ENCODE peak calls at places on chromosome 2, in six cellular contexts. H is uterus, X is HCT116, I is left ventricle myocardium inferior, A is endodermal cell, K is colonic mucosa. D is an unnamed sample. For H3K4me1 and H3K36me3, the result is how much of the 10 kb centered on the place peaks cover.

GRCh38 chr2:149902104-149902503 is 314.5 kb upstream of the MMADHC start:
- DNase-seq in X (no peak), A (no peak), I (no peak), H (peak), K (no peak), D (no peak)

GRCh38 chr2:156321243-156321904 is 11.1 kb downstream of the NR4A2 start:
- DNase-seq in H (no peak), I (no peak), X (no peak), A (no peak), K (peak), D (no peak)

GRCh38 chr2:11805920-11806319 is 59.5 kb downstream of the LPIN1 start:
- DNase-seq in I (no peak), X (no peak), K (no peak), A (peak), H (no peak), D (no peak)

GRCh38 chr2:96135621-96136020 is 2.7 kb downstream of the ASTL start:
- DNase-seq in H (no peak), X (no peak), A (no peak), I (no peak), K (no peak), D (no peak)

GRCh38 chr2:286774-287392 is 1.0 kb downstream of the ALKAL2 start:
- DNase-seq in I (no peak), K (no peak), A (peak), X (no peak), H (peak), D (no peak)

GRCh38 chr2:1741851-1742250 is 2.5 kb downstream of the PXDN start:
- DNase-seq in A (peak), K (no peak), H (no peak), X (no peak), I (no peak), D (no peak)

GRCh38 chr2:215660687-215661086 is 224.8 kb upstream of the FN1 start:
- DNase-seq in H (no peak), A (no peak), I (no peak), K (no peak), X (no peak), D (no peak)

GRCh38 chr2:41933585-41934322 is 114.1 kb upstream of the PKDCC start:
- DNase-seq in X (no peak), K (no peak), H (peak), I (no peak), A (no peak), D (peak)

GRCh38 chr2:165787334-165787733 is 6.7 kb downstream of the GALNT3 start:
- DNase-seq in X (no peak), A (no peak), H (no peak), K (no peak), I (no peak), D (no peak)

GRCh38 chr2:7022486-7022885 is 105.3 kb downstream of the RNF144A start:
- DNase-seq in K (no peak), H (no peak), X (no peak), A (peak), I (no peak), D (no peak)

GRCh38 chr2:237202288-237203030 is 116.8 kb downstream of the COPS8 start:
- DNase-seq in A (no peak), I (no peak), K (no peak), X (no peak), H (no peak), D (no peak)

GRCh38 chr2:108115868-108116267 is 123.9 kb upstream of the SULT1C3 start:
- DNase-seq in H (no peak), K (no peak), I (no peak), A (no peak), X (no peak), D (no peak)

GRCh38 chr2:216698895-216699294 is 3.5 kb upstream of the IGFBP5 start:
- DNase-seq in A (peak), H (no peak), X (peak), K (no peak), I (no peak), D (peak)

GRCh38 chr2:175203621-175204496 is 22.3 kb upstream of the ATP5MC3 start:
- DNase-seq in K (peak), A (peak), H (no peak), I (no peak), X (peak), D (peak)

GRCh38 chr2:69798909-69799526 is 30.4 kb upstream of the GMCL1 start:
- DNase-seq in H (no peak), K (no peak), X (no peak), I (no peak), A (peak), D (no peak)

GRCh38 chr2:212409560-212409959 is 129.0 kb downstream of the ERBB4 start:
- DNase-seq in K (no peak), H (no peak), X (no peak), I (no peak), A (no peak), D (no peak)

GRCh38 chr2:71605173-71605641 is 151.8 kb downstream of the DYSF start:
- DNase-seq in X (no peak), I (peak), H (peak), K (no peak), A (peak), D (no peak)

GRCh38 chr2:6639870-6640639 is 225.7 kb downstream of the CMPK2 start:
- DNase-seq in A (peak), K (no peak), X (no peak), I (no peak), H (no peak), D (peak)

GRCh38 chr2:29663266-29663665 is 258.1 kb downstream of the ALK start:
- DNase-seq in X (no peak), K (no peak), A (no peak), I (no peak), H (no peak), D (no peak)

GRCh38 chr2:104852161-104852689 is 1.7 kb upstream of the POU3F3 start:
- DNase-seq in I (no peak), A (peak), H (no peak), X (no peak), K (no peak), D (peak)

GRCh38 chr2:120418174-120418787 is 72.3 kb downstream of the INHBB start:
- DNase-seq in X (no peak), I (no peak), K (peak), H (no peak), A (peak), D (no peak)

GRCh38 chr2:55856936-55857335 is 66.6 kb downstream of the EFEMP1 start:
- DNase-seq in K (no peak), X (no peak), A (no peak), H (no peak), I (no peak), D (no peak)

GRCh38 chr2:215431778-215432758 is 3.8 kb downstream of the FN1 start:
- DNase-seq in H (no peak), X (no peak), K (no peak), A (no peak), I (no peak), D (no peak)

GRCh38 chr2:111155610-111156009 is 34.9 kb downstream of the BCL2L11 start:
- DNase-seq in K (no peak), H (no peak), X (no peak), A (no peak), I (no peak), D (no peak)

GRCh38 chr2:229417906-229418305 is 146.8 kb upstream of the PID1 start:
- DNase-seq in I (no peak), X (no peak), K (no peak), A (peak), H (no peak), D (no peak)

GRCh38 chr2:9543557-9543956 is 12.1 kb downstream of the ADAM17 start:
- DNase-seq in I (no peak), K (no peak), A (no peak), X (no peak), H (no peak), D (no peak)

GRCh38 chr2:9548506-9548905 is 7.1 kb downstream of the ADAM17 start:
- DNase-seq in K (no peak), I (no peak), H (no peak), X (no peak), A (no peak), D (no peak)

GRCh38 chr2:9549420-9549819 is 6.2 kb downstream of the ADAM17 start:
- DNase-seq in I (no peak), A (no peak), X (no peak), H (no peak), K (no peak), D (no peak)

GRCh38 chr2:9547272-9547991 is 8.2 kb downstream of the ADAM17 start:
- DNase-seq in A (no peak), X (no peak), K (no peak), I (no peak), H (no peak), D (no peak)

DNA sequence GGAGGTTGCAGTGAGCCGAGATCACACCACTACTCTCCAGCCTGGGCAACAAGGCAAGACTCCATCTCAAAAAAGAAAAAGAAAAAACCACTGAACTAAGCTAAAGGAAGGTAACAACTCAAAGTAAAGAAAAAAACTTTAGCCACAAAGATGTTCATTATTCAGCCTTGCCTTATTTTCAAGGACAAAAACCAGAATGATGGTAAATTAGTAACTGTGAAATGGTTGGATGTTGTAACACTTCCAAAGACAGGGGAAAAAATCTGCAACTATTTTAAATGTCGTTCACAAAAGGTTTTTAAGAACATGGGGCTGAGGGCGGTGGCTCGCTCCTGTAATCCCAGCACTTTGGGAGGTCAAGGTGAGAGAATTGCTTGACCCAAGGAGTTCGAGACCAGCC is 10.1 kb downstream of the ADAM17 start:
- DNase-seq in H (no peak), A (no peak), K (no peak), I (no peak), X (no peak), D (no peak)
- H3K4me1 ChIP-seq in H (under half), A (under half), K (under half), I (half or more), X (under half), D (under half)

DNA sequence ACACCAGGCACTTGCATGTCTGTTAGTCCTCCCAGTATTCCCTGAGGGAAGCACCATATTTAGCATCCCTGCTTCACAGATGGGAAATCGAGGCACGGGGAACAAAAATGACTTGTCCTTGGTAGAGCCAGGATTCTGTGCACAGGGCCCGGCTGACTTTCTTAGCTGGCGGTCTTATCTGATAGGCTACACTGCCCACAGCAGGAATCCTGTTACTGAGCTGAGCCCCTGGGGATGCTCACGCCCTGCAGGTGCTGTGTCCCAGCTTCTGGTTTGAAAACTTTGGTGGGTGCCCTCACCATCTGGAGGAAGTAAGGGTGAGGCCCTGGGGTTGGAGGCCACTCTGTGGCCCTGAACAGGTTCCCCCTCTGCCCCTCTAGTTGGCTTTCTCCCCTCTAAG is 68.4 kb upstream of the MCFD2 start:
- DNase-seq in X (no peak), I (no peak), H (no peak), K (no peak), A (no peak), D (no peak)
- H3K27ac ChIP-seq in X (no peak), I (peak), H (peak), K (peak), A (no peak), D (no peak)

GRCh38 chr2:24820175-24820513 is 26.9 kb downstream of the CENPO start:
- DNase-seq in H (no peak), X (no peak), I (no peak), A (peak), K (peak), D (no peak)

GRCh38 chr2:24819442-24820174 is 26.4 kb downstream of the CENPO start:
- DNase-seq in I (peak), X (no peak), A (peak), K (peak), H (no peak), D (no peak)

GRCh38 chr2:24820598-24821432 is 27.6 kb downstream of the CENPO start:
- DNase-seq in K (peak), H (no peak), X (no peak), I (peak), A (peak), D (peak)

GRCh38 chr2:24816884-24817283 is 23.7 kb downstream of the CENPO start:
- DNase-seq in H (no peak), I (no peak), K (peak), A (peak), X (no peak), D (no peak)

DNA sequence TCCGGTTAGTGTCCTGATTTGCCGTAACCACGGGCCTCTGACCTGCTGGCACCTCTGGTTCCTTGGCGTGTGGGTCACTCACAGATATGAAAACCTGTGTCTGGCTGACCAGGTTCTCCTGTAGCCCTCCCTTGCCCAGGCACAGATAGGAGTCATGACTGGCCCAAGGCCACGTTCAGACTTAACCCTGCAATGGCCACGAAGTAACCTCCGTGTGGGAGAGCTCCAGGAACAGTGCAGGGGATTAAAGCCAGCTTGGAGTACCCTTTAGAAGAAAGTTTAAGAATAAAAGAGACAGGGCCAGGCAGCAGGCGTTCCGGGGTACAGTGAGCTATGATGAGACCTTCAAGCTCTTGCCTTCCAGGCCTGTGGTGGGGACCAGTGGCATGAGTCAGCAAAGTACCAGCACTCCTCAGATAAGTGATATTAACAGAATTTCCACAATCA is 25.5 kb downstream of the CENPO start:
- DNase-seq in X (no peak), K (peak), A (peak), H (no peak), I (no peak), D (no peak)
- H3K36me3 ChIP-seq in X (under half), K (under half), A (half or more), H (under half), I (under half), D (half or more)

GRCh38 chr2:20559277-20559676 is 91.6 kb downstream of the HS1BP3 start:
- DNase-seq in K (no peak), H (no peak), A (no peak), X (no peak), I (no peak), D (no peak)
- H3K4me1 ChIP-seq in K (under half), H (under half), A (under half), X (under half), I (under half), D (under half)

GRCh38 chr2:61438670-61439069 is 32.2 kb downstream of the USP34 start:
- DNase-seq in K (no peak), I (no peak), H (no peak), X (no peak), A (no peak), D (no peak)

GRCh38 chr2:61448229-61448628 is 22.7 kb downstream of the USP34 start:
- DNase-seq in I (no peak), A (peak), H (no peak), K (no peak), X (no peak), D (no peak)

GRCh38 chr2:61439241-61440002 is 31.5 kb downstream of the USP34 start:
- DNase-seq in K (no peak), I (peak), A (no peak), H (no peak), X (no peak), D (no peak)

GRCh38 chr2:61443342-61444041 is 27.4 kb downstream of the USP34 start:
- DNase-seq in I (no peak), H (no peak), X (no peak), K (no peak), A (peak), D (no peak)
- H3K27ac ChIP-seq in I (no peak), H (no peak), X (no peak), K (no peak), A (no peak), D (no peak)

GRCh38 chr2:220077488-220077887 is 450.1 kb downstream of the SLC4A3 start:
- DNase-seq in H (no peak), I (no peak), A (no peak), K (no peak), X (no peak), D (no peak)

GRCh38 chr2:220078439-220078838 is 451.0 kb downstream of the SLC4A3 start:
- DNase-seq in K (no peak), H (no peak), X (no peak), A (no peak), I (no peak), D (no peak)

GRCh38 chr2:220079595-220079994 is 452.2 kb downstream of the SLC4A3 start:
- DNase-seq in H (no peak), I (no peak), A (no peak), X (no peak), K (no peak), D (no peak)

GRCh38 chr2:220076734-220077133 is 449.3 kb downstream of the SLC4A3 start:
- DNase-seq in A (peak), H (no peak), X (no peak), I (no peak), K (no peak), D (peak)

GRCh38 chr2:220081171-220081570 is 453.7 kb downstream of the SLC4A3 start:
- DNase-seq in A (peak), H (no peak), I (no peak), X (no peak), K (no peak), D (no peak)
- H3K36me3 ChIP-seq in A (under half), H (under half), I (under half), X (under half), K (under half), D (under half)

GRCh38 chr2:233919938-233920337 is 2.8 kb downstream of the TRPM8 start:
- DNase-seq in X (no peak), A (no peak), K (no peak), H (no peak), I (no peak), D (no peak)

GRCh38 chr2:233912799-233913423 is 4.3 kb upstream of the TRPM8 start:
- DNase-seq in I (no peak), K (peak), X (no peak), H (no peak), A (peak), D (peak)

GRCh38 chr2:233917146-233917545 is at the start of gene TRPM8:
- DNase-seq in H (no peak), A (no peak), K (no peak), I (no peak), X (no peak), D (no peak)

GRCh38 chr2:233919319-233919718 is 2.1 kb downstream of the TRPM8 start:
- DNase-seq in A (no peak), X (no peak), K (no peak), I (no peak), H (no peak), D (no peak)

GRCh38 chr2:233915133-233915532 is 2.0 kb upstream of the TRPM8 start:
- DNase-seq in X (no peak), A (no peak), H (no peak), I (no peak), K (no peak), D (no peak)
- H3K4me1 ChIP-seq in X (under half), A (under half), H (under half), I (under half), K (under half), D (under half)

GRCh38 chr2:45943231-45944044 is 292.0 kb downstream of the PRKCE start:
- DNase-seq in X (no peak), H (no peak), A (peak), I (no peak), K (no peak), D (no peak)

GRCh38 chr2:45945182-45945779 is 293.8 kb downstream of the PRKCE start:
- DNase-seq in I (no peak), A (no peak), H (no peak), X (no peak), K (no peak), D (no peak)

GRCh38 chr2:45946023-45946422 is 294.5 kb downstream of the PRKCE start:
- DNase-seq in X (peak), A (no peak), K (no peak), I (no peak), H (no peak), D (no peak)

GRCh38 chr2:45941758-45942738 is 290.6 kb downstream of the PRKCE start:
- DNase-seq in A (no peak), I (no peak), K (no peak), X (no peak), H (no peak), D (no peak)

GRCh38 chr2:45944075-45944474 is 292.6 kb downstream of the PRKCE start:
- DNase-seq in I (no peak), A (no peak), X (peak), H (no peak), K (no peak), D (no peak)
- H3K27ac ChIP-seq in I (no peak), A (no peak), X (peak), H (no peak), K (no peak), D (no peak)

GRCh38 chr2:58879834-58880233 is 638.7 kb upstream of the FANCL start:
- DNase-seq in K (no peak), X (no peak), A (no peak), H (no peak), I (no peak), D (no peak)
- H3K36me3 ChIP-seq in K (under half), X (under half), A (under half), H (under half), I (under half), D (under half)

D was measured in SJCRH30.